ENCODE peak calls at places on chromosomes 1 and 21, in five cellular contexts. A is tibial nerve, B is GM13976, Q is nephron progenitor cell, H is gastrocnemius medialis. N is an unnamed sample.

GRCh38 chr1:244917271-244917670 is 52.9 kb upstream of the HNRNPU start:
- DNase-seq in H (no peak), B (no peak), Q (no peak), A (no peak), N (no peak)

GRCh38 chr1:109789771-109790170 is 26.0 kb upstream of the EPS8L3 start:
- DNase-seq in H (peak; percentile 9), B (no peak), Q (no peak), A (no peak), N (no peak)

GRCh38 chr1:101237229-101237837 is 514 bp downstream of the S1PR1 start:
- DNase-seq in Q (peak; percentile 8), B (peak; percentile 44), A (no peak), H (no peak), N (no peak)

GRCh38 chr1:231590453-231591198 is 36.0 kb upstream of the DISC1 start:
- DNase-seq in A (peak; percentile 44), B (peak; percentile 59), H (peak; percentile 32), Q (peak; percentile 34), N (peak; percentile 32)

GRCh38 chr1:229710746-229711145 is 84.7 kb downstream of the URB2 start:
- DNase-seq in B (no peak), Q (no peak), H (no peak), A (no peak), N (no peak)

GRCh38 chr21:42486551-42486950 is 9.5 kb downstream of the RSPH1 start:
- DNase-seq in A (no peak), B (no peak), Q (no peak), H (no peak), N (no peak)

GRCh38 chr1:224096773-224097172 is 17.1 kb upstream of the FBXO28 start:
- DNase-seq in A (no peak), B (no peak), H (no peak), Q (no peak), N (no peak)

GRCh38 chr1:210657806-210658205 is 329.1 kb downstream of the HHAT start:
- DNase-seq in H (no peak), A (no peak), Q (no peak), B (no peak), N (no peak)

GRCh38 chr1:229828461-229828860 is 202.4 kb downstream of the URB2 start:
- DNase-seq in A (no peak), B (no peak), Q (no peak), H (no peak), N (no peak)

GRCh38 chr1:199167460-199167859 is 528.6 kb downstream of the PTPRC start:
- DNase-seq in H (no peak), Q (no peak), B (no peak), A (no peak), N (no peak)
- TF ChIP-seq CTCF in H (no peak), Q (no peak), B (no peak), A (no peak), N (no peak)

GRCh38 chr1:196660912-196661311 is 9.1 kb downstream of the CFH start:
- DNase-seq in A (peak; percentile 34), H (no peak), B (peak; percentile 29), Q (peak; percentile 16), N (no peak)
- TF ChIP-seq CTCF in A (peak; percentile 37), H (peak; percentile 52), B (peak; percentile 25), Q (peak; percentile 63), N (peak; percentile 87)

GRCh38 chr1:4048076-4048475 is 148.0 kb upstream of the C1orf174 start:
- DNase-seq in Q (no peak), H (no peak), B (no peak), A (no peak), N (no peak)
- TF ChIP-seq CTCF in Q (no peak), H (no peak), B (no peak), A (no peak), N (no peak)

GRCh38 chr21:45357436-45358260 is 47.3 kb upstream of the COL18A1 start:
- DNase-seq in Q (no peak), H (peak; percentile 37), A (no peak), B (no peak), N (no peak)
- TF ChIP-seq CTCF in Q (peak; percentile 19), H (no peak), A (no peak), B (no peak), N (peak; percentile 34)

GRCh38 chr1:16924919-16925477 is 3.3 kb downstream of the CROCC start:
- DNase-seq in B (no peak), H (no peak), A (no peak), Q (no peak), N (no peak)
- TF ChIP-seq CTCF in B (no peak), H (no peak), A (no peak), Q (no peak), N (no peak)

GRCh38 chr21:38467911-38468310 is 30.4 kb downstream of the ERG start:
- DNase-seq in Q (no peak), H (no peak), A (no peak), B (no peak), N (no peak)

GRCh38 chr21:38472709-38473108 is 25.6 kb downstream of the ERG start:
- DNase-seq in B (no peak), A (no peak), H (no peak), Q (peak; percentile 19), N (no peak)

GRCh38 chr21:38471766-38472165 is 26.5 kb downstream of the ERG start:
- DNase-seq in B (no peak), Q (no peak), A (no peak), H (no peak), N (no peak)

GRCh38 chr21:38468989-38469388 is 29.3 kb downstream of the ERG start:
- DNase-seq in Q (no peak), H (no peak), B (no peak), A (no peak), N (no peak)

DNA sequence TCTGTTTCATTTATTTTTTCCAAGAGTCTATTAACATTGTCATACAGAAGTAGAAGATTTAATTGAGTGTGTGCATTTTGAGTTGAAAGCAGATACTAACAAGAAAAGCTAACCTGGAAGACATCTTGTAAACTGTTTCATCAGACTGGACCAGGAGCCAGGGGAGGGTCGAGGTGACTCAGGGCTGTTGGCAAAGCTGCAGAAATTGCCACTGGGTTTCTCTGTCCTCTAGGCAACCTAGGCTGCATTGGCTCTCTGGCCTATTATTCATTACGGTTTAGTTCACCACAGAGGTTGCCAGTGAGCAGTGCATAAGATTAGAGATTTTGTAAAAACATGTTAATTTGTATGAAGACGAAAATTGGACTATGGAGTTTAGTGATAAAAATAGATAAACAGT is 27.5 kb downstream of the ERG start:
- DNase-seq in B (no peak), Q (no peak), H (no peak), A (no peak), N (no peak)
- TF ChIP-seq CTCF in B (no peak), Q (no peak), H (no peak), A (no peak), N (no peak)

GRCh38 chr1:32741417-32742131 is 39.0 kb upstream of the SYNC start:
- DNase-seq in Q (peak; percentile 62), A (no peak), H (no peak), B (peak; percentile 64), N (no peak)
- TF ChIP-seq CTCF in Q (peak; percentile 8), A (peak; percentile 19), H (peak; percentile 48), B (no peak), N (peak; percentile 55)

DNA sequence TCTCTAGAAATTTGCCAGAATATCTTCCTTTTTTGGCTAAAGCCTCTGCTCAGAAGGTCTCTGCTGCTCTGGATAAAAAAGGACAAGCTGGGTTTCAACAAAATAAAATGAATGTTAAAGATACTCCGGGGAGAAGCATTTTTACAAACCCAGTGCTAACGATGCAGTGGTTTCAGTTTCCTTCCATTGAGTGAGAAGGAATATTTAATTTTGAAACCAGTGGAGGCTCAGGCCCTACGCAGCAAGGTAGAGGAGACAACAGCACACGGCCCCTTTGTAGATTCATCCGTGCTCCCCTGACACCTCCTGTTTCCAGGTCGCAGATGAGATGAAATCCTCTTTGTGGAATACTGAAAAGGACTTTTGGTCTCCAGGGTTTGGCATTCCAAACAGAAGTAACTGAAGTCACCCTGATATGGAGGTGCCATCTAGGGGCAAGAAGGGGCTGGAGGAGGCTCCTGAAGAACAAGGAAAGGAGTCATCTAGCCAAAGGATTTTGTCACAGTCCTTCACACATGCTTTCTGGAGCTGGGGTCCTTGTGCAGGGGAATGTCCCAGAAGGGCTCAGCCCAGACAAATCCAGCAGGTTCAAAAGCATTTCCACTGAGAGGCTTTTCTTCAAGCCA is 65.7 kb upstream of the SYT6 start:
- DNase-seq in A (no peak), Q (no peak), B (no peak), H (no peak), N (no peak)
- TF ChIP-seq CTCF in A (no peak), Q (no peak), B (no peak), H (peak; percentile 14), N (no peak)

GRCh38 chr1:1918901-1919303 is at the start of gene TMEM52:
- DNase-seq in Q (no peak), H (no peak), A (no peak), B (no peak), N (no peak)
- TF ChIP-seq CTCF in Q (no peak), H (no peak), A (no peak), B (peak; percentile 23), N (no peak)